ENCODE peak calls at places on chromosomes 12 and 14, in ten cellular contexts. U is T-helper 2 cell; A is H54; E is CD8-positive, alpha-beta memory T cell; D is GM04503; R is frontal cortex; K is ELR; I is right cardiac atrium; L is stimulated activated naive CD8-positive, alpha-beta T cell treated with anti-CD3 and anti-CD28 coated beads, Interleukin-15, amount 100 ng/mL, for 72 hours; V is left cardiac atrium. J is an unnamed sample.

GRCh38 chr12:58537278-58537677 is 383.0 kb downstream of the LRIG3 start:
- DNase-seq in U (no peak), A (no peak), E (no peak), D (no peak), R (no peak), K (peak), I (no peak), L (no peak), V (no peak), J (no peak)

GRCh38 chr12:121579190-121579791 is 1.5 kb downstream of the KDM2B start:
- DNase-seq in U (no peak), A (no peak), E (peak), D (no peak), R (no peak), K (peak), I (no peak), L (peak), V (peak), J (no peak)

GRCh38 chr14:97077253-97077653 is 280.1 kb downstream of the VRK1 start:
- DNase-seq in U (no peak), A (peak), E (peak), D (peak), R (peak), K (peak), I (peak), L (peak), V (peak), J (peak)

GRCh38 chr14:71361335-71361734 is 454.1 kb downstream of the PCNX1 start:
- DNase-seq in U (no peak), A (no peak), E (no peak), D (no peak), R (no peak), K (peak), I (no peak), L (no peak), V (no peak), J (no peak)

GRCh38 chr12:54592316-54592715 is 3.9 kb upstream of the PPP1R1A start:
- DNase-seq in U (no peak), A (no peak), E (no peak), D (no peak), R (no peak), K (no peak), I (no peak), L (no peak), V (no peak), J (no peak)

GRCh38 chr14:32358781-32359180 is 29.7 kb downstream of the AKAP6 start:
- DNase-seq in U (no peak), A (no peak), E (no peak), D (no peak), R (no peak), K (no peak), I (no peak), L (no peak), V (no peak), J (no peak)

GRCh38 chr14:61475316-61475715 is 153.9 kb downstream of the PRKCH start:
- DNase-seq in U (no peak), A (no peak), E (peak), D (no peak), R (no peak), K (peak), I (no peak), L (peak), V (no peak), J (peak)

GRCh38 chr14:71005076-71005475 is 97.8 kb downstream of the PCNX1 start:
- DNase-seq in U (no peak), A (no peak), E (no peak), D (no peak), R (no peak), K (peak), I (no peak), L (no peak), V (no peak), J (no peak)

GRCh38 chr12:32476446-32476845 is 77.1 kb downstream of the FGD4 start:
- DNase-seq in U (no peak), A (no peak), E (no peak), D (no peak), R (no peak), K (no peak), I (no peak), L (no peak), V (no peak), J (no peak)

GRCh38 chr14:62156052-62156451 is 393.8 kb downstream of the SNAPC1 start:
- DNase-seq in U (no peak), A (no peak), E (no peak), D (no peak), R (no peak), K (no peak), I (no peak), L (no peak), V (no peak), J (no peak)

GRCh38 chr14:61628192-61628591 is 67.1 kb upstream of the HIF1A start:
- DNase-seq in U (no peak), A (no peak), E (no peak), D (no peak), R (no peak), K (peak), I (no peak), L (no peak), V (no peak), J (no peak)

GRCh38 chr12:130775953-130776856 is 60.1 kb upstream of the RIMBP2 start:
- DNase-seq in U (no peak), A (peak), E (peak), D (peak), R (peak), K (peak), I (peak), L (peak), V (peak), J (peak)

GRCh38 chr12:118038122-118038521 is 21.6 kb downstream of the RFC5 start:
- DNase-seq in U (no peak), A (no peak), E (no peak), D (no peak), R (no peak), K (no peak), I (no peak), L (no peak), V (no peak), J (no peak)

GRCh38 chr12:49647827-49648721 is 24.7 kb downstream of the PRPF40B start:
- DNase-seq in U (no peak), A (no peak), E (no peak), D (no peak), R (no peak), K (no peak), I (peak), L (no peak), V (no peak), J (peak)

GRCh38 chr14:49586673-49587460 is 687 bp upstream of the RPS29 start:
- DNase-seq in U (no peak), A (no peak), E (peak), D (peak), R (peak), K (peak), I (peak), L (no peak), V (no peak), J (peak)

GRCh38 chr12:2051700-2052625 is 824 bp upstream of the CACNA1C start:
- DNase-seq in U (no peak), A (no peak), E (no peak), D (no peak), R (no peak), K (no peak), I (no peak), L (no peak), V (no peak), J (no peak)

GRCh38 chr12:6372403-6373003 is 2.9 kb downstream of the SCNN1A start:
- DNase-seq in U (no peak), A (peak), E (no peak), D (peak), R (no peak), K (peak), I (no peak), L (no peak), V (peak), J (no peak)

GRCh38 chr12:5626146-5626545 is 194.2 kb downstream of the NTF3 start:
- DNase-seq in U (no peak), A (no peak), E (no peak), D (no peak), R (no peak), K (no peak), I (no peak), L (no peak), V (no peak), J (no peak)

GRCh38 chr14:40122978-40123648 is 690.9 kb upstream of the FBXO33 start:
- DNase-seq in U (no peak), A (no peak), E (no peak), D (peak), R (no peak), K (no peak), I (no peak), L (no peak), V (no peak), J (no peak)

GRCh38 chr14:23547924-23548323 is 3.6 kb downstream of the ZFHX2 start:
- DNase-seq in U (no peak), A (no peak), E (no peak), D (no peak), R (no peak), K (no peak), I (no peak), L (no peak), V (no peak), J (no peak)

GRCh38 chr14:76584271-76584702 is 177.0 kb upstream of the VASH1 start:
- DNase-seq in U (no peak), A (no peak), E (no peak), D (no peak), R (peak), K (no peak), I (peak), L (no peak), V (peak), J (no peak)

GRCh38 chr14:56524971-56525677 is 54.5 kb upstream of the TMEM260 start:
- DNase-seq in U (no peak), A (no peak), E (no peak), D (no peak), R (no peak), K (no peak), I (no peak), L (no peak), V (no peak), J (no peak)

GRCh38 chr12:131929530-131930456 is 717 bp downstream of the PUS1 start:
- DNase-seq in U (no peak), A (no peak), E (peak), D (no peak), R (peak), K (peak), I (no peak), L (peak), V (no peak), J (peak)

GRCh38 chr14:99545574-99545973 is 58.4 kb downstream of the CCDC85C start:
- DNase-seq in U (no peak), A (no peak), E (no peak), D (no peak), R (no peak), K (no peak), I (no peak), L (no peak), V (no peak), J (no peak)

GRCh38 chr14:103868242-103868897 is 21.0 kb upstream of the PPP1R13B start:
- DNase-seq in U (no peak), A (no peak), E (no peak), D (no peak), R (no peak), K (no peak), I (no peak), L (no peak), V (no peak), J (no peak)

GRCh38 chr12:54009171-54010052 is 627 bp downstream of the HOXC8 start:
- DNase-seq in U (no peak), A (no peak), E (no peak), D (no peak), R (no peak), K (peak), I (no peak), L (no peak), V (no peak), J (no peak)

GRCh38 chr12:109542876-109543275 is 30.4 kb downstream of the MMAB start:
- DNase-seq in U (no peak), A (no peak), E (no peak), D (no peak), R (no peak), K (no peak), I (no peak), L (no peak), V (no peak), J (no peak)

GRCh38 chr14:70907996-70908917 is 998 bp downstream of the PCNX1 start:
- DNase-seq in U (peak), A (peak), E (no peak), D (no peak), R (peak), K (peak), I (peak), L (peak), V (peak), J (peak)

GRCh38 chr14:22939684-22940083 is 10.5 kb upstream of the PRMT5 start:
- DNase-seq in U (no peak), A (no peak), E (no peak), D (peak), R (no peak), K (peak), I (no peak), L (no peak), V (no peak), J (no peak)

GRCh38 chr14:80468331-80469122 is 257.2 kb upstream of the DIO2 start:
- DNase-seq in U (no peak), A (no peak), E (no peak), D (no peak), R (no peak), K (no peak), I (no peak), L (no peak), V (no peak), J (peak)

GRCh38 chr12:38930994-38931393 is 25.6 kb upstream of the CPNE8 start:
- DNase-seq in U (no peak), A (no peak), E (no peak), D (no peak), R (no peak), K (no peak), I (no peak), L (no peak), V (no peak), J (no peak)

GRCh38 chr14:59483360-59483759 is 848 bp downstream of the L3HYPDH start:
- DNase-seq in U (no peak), A (no peak), E (no peak), D (peak), R (no peak), K (peak), I (no peak), L (no peak), V (peak), J (peak)

GRCh38 chr14:80419769-80420168 is 208.5 kb upstream of the DIO2 start:
- DNase-seq in U (no peak), A (no peak), E (no peak), D (no peak), R (no peak), K (no peak), I (no peak), L (no peak), V (no peak), J (no peak)